ENCODE peak calls at places on chromosomes 4 and X, in five cellular contexts. N is GM23338, Z is adrenal gland, R is mammary epithelial cell, G is GM12878. T is an unnamed sample. For H3K4me1, the result is how much of the 10 kb centered on the place peaks cover.

GRCh38 chr4:141486375-141486997 is 149.9 kb upstream of the IL15 start:
- DNase-seq in R (peak), N (no peak), Z (no peak), G (no peak), T (no peak)

GRCh38 chrX:110417128-110417527 is 58.5 kb downstream of the RTL9 start:
- DNase-seq in G (no peak), R (no peak), Z (no peak), N (no peak), T (no peak)

GRCh38 chr4:23060776-23061175 is 368.0 kb downstream of the GBA3 start:
- DNase-seq in R (no peak), G (no peak), N (no peak), Z (no peak), T (no peak)

GRCh38 chrX:149858592-149858991 is 22.4 kb upstream of the MAGEA8 start:
- DNase-seq in R (no peak), N (no peak), Z (no peak), G (no peak), T (no peak)

GRCh38 chr4:15374697-15375096 is 53.1 kb upstream of the C1QTNF7 start:
- DNase-seq in R (no peak), Z (no peak), G (no peak), N (no peak), T (no peak)

GRCh38 chr4:57405359-57405758 is 295.2 kb upstream of the IGFBP7 start:
- DNase-seq in R (peak), Z (no peak), N (no peak), G (no peak), T (no peak)

GRCh38 chr4:76233088-76233487 is 18.4 kb upstream of the FAM47E start:
- DNase-seq in Z (no peak), R (no peak), N (no peak), G (no peak), T (no peak)

GRCh38 chrX:9476810-9477575 is 12.1 kb downstream of the TBL1X start:
- DNase-seq in R (no peak), G (no peak), N (no peak), Z (no peak), T (no peak)

GRCh38 chr4:31045724-31046318 is 325.7 kb downstream of the PCDH7 start:
- DNase-seq in G (no peak), R (peak), N (peak), Z (no peak), T (peak)

GRCh38 chr4:7806724-7807123 is 132.9 kb downstream of the AFAP1 start:
- DNase-seq in Z (no peak), G (no peak), R (no peak), N (no peak), T (no peak)
- H3K4me1 ChIP-seq in Z (under half), G (under half), R (under half), N (under half), T (under half)

DNA sequence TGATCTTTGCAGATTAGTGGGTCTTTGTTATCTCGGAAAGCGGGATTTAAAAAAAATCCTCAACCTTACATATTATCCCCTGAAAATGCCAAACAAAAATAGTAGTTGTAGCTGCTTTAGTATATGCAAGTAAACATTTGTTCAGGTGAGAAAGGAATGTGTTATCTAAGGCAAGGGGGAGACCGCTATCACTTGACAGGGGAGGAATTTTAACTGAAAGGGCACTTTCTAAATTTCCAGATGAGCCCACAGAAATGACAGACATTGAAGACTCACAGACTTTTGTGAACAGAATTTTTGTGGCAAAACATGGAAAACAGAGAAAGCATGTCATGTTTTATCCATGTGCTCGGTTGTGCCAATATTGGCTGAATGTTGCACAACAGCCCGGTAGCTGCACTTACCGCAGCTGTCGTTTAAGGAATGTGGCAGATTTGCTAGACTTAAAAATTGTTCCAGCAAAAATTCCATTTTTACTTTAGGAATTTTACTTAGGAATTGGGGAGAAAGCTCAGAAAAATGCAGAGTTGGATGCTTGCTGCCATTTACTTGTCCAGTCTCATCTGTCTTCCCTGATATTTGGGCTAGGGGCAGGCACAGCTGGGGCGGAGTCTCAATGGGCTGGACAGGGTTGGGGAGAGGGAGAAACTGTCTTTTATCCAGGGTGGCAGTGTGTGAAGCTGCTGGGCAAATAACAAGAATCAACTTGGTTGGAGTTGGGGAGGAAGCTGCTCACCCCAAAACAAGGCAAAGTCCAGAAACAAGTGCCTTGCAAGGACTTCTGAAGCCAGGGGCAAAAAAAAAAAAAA is 94.6 kb upstream of the RPS6KA3 start:
- DNase-seq in Z (no peak), N (no peak), R (no peak), G (no peak), T (peak)
- TF ChIP-seq CTCF in Z (no peak), N (no peak), R (no peak), G (no peak), T (no peak)

GRCh38 chr4:1249148-1249730 is 309 bp upstream of the CTBP1 start:
- DNase-seq in R (peak), Z (peak), G (no peak), N (peak), T (peak)

GRCh38 chr4:1251773-1252066 is 2.8 kb upstream of the CTBP1 start:
- DNase-seq in G (no peak), R (no peak), Z (no peak), N (no peak), T (no peak)

GRCh38 chr4:1250921-1251772 is 2.2 kb upstream of the CTBP1 start:
- DNase-seq in Z (no peak), R (no peak), G (no peak), N (no peak), T (no peak)

GRCh38 chr4:1249731-1250526 is 999 bp upstream of the CTBP1 start:
- DNase-seq in G (no peak), N (peak), Z (peak), R (peak), T (peak)

GRCh38 chr4:1250527-1250812 is 1.5 kb upstream of the CTBP1 start:
- DNase-seq in Z (no peak), G (no peak), N (no peak), R (no peak), T (no peak)
- H3K4me1 ChIP-seq in Z (under half), G (under half), N (under half), R (under half), T (under half)

GRCh38 chr4:48030470-48030869 is 13.9 kb downstream of the NIPAL1 start:
- DNase-seq in Z (no peak), G (no peak), R (no peak), N (peak), T (no peak)
- TF ChIP-seq CTCF in Z (no peak), G (no peak), R (no peak), N (no peak), T (no peak)